ENCODE peak calls at places on chromosomes 3 and 15, in six cellular contexts. R is T-helper 1 cell, J is fibroblast of mammary gland, P is midbrain, E is frontal cortex, L is NB4. Z is an unnamed sample.

GRCh38 chr3:10725067-10725466 is 91.0 kb upstream of the SLC6A11 start:
- DNase-seq in R (no peak), J (peak), P (no peak), E (no peak), L (no peak), Z (no peak)

GRCh38 chr3:71466483-71466882 is 117.0 kb downstream of the FOXP1 start:
- DNase-seq in R (no peak), J (peak), P (peak), E (no peak), L (no peak), Z (no peak)

GRCh38 chr15:101710806-101711205 is 13.5 kb downstream of the TARS3 start:
- DNase-seq in R (no peak), J (no peak), P (no peak), E (no peak), L (no peak), Z (no peak)

GRCh38 chr15:60801336-60801735 is 322.4 kb upstream of the ICE2 start:
- DNase-seq in R (no peak), J (no peak), P (no peak), E (no peak), L (no peak), Z (no peak)

GRCh38 chr3:29644261-29644660 is 363.4 kb downstream of the RBMS3 start:
- DNase-seq in R (no peak), J (peak), P (no peak), E (no peak), L (no peak), Z (no peak)

GRCh38 chr15:80461370-80462060 is 57.3 kb downstream of the ARNT2 start:
- DNase-seq in R (no peak), J (no peak), P (no peak), E (no peak), L (peak), Z (no peak)

GRCh38 chr3:100254168-100254777 is 6.5 kb upstream of the TBC1D23 start:
- DNase-seq in R (no peak), J (peak), P (peak), E (no peak), L (peak), Z (peak)

GRCh38 chr15:33852570-33852969 is 115.7 kb upstream of the CHRM5 start:
- DNase-seq in R (no peak), J (peak), P (no peak), E (no peak), L (no peak), Z (no peak)

GRCh38 chr15:66765478-66766281 is 63.6 kb downstream of the SMAD6 start:
- DNase-seq in R (no peak), J (no peak), P (no peak), E (no peak), L (peak), Z (peak)

GRCh38 chr3:150666167-150666566 is 37.6 kb downstream of the ERICH6 start:
- DNase-seq in R (no peak), J (no peak), P (no peak), E (no peak), L (no peak), Z (no peak)

Z was measured in Kasumi-1.